ENCODE peak calls at places on chromosome 16, in five cellular contexts. O, B, U, T and P are unnamed samples.

GRCh38 chr16:47713225-47713595 is 252.1 kb downstream of the PHKB start:
- DNase-seq in B (no peak), U (peak; percentile 35), O (no peak), T (peak; percentile 52), P (no peak)

GRCh38 chr16:3791701-3792100 is 74.4 kb upstream of the TRAP1 start:
- DNase-seq in O (no peak), U (no peak), B (no peak), T (no peak), P (no peak)

GRCh38 chr16:73186752-73187151 is 138.8 kb upstream of the ZFHX3 start:
- DNase-seq in U (no peak), O (no peak), B (no peak), T (no peak), P (no peak)

GRCh38 chr16:65667013-65667578 is 545.2 kb upstream of the CDH11 start:
- DNase-seq in O (peak; percentile 72), B (no peak), T (peak; percentile 13), U (no peak), P (no peak)

GRCh38 chr16:66403531-66404145 is 23.5 kb upstream of the BEAN1 start:
- DNase-seq in T (no peak), B (no peak), U (no peak), O (no peak), P (no peak)

GRCh38 chr16:14309906-14310305 is 238.8 kb downstream of the MRTFB start:
- DNase-seq in O (no peak), U (peak; percentile 73), T (peak; percentile 75), B (no peak), P (no peak)

GRCh38 chr16:56137269-56137668 is 54.0 kb upstream of the GNAO1 start:
- DNase-seq in B (no peak), U (no peak), T (no peak), O (no peak), P (no peak)

GRCh38 chr16:5003828-5004227 is 29.9 kb downstream of the NAGPA start:
- DNase-seq in O (no peak), B (no peak), U (no peak), T (no peak), P (no peak)

GRCh38 chr16:83952940-83953795 is at the start of gene OSGIN1:
- DNase-seq in B (peak; percentile 17), O (peak; percentile 59), T (peak; percentile 95), U (peak; percentile 94), P (peak; percentile 94)

GRCh38 chr16:31527617-31528287 is at the start of gene AHSP:
- DNase-seq in O (no peak), B (no peak), U (no peak), T (no peak), P (no peak)